ENCODE peak calls at places on chromosomes 4 and X, in nine cellular contexts. P, J, H, R, E, G, D, B and L are unnamed samples.
A peak's percentile ranks its signal among the peaks of the same experiment; 100 is the strongest.

GRCh38 chr4:152385551-152385950 is 150.3 kb downstream of the FBXW7 start:
- DNase-seq in P (peak; percentile 11), J (no peak), H (no peak), R (no peak), E (no peak), G (no peak), D (no peak), B (no peak), L (peak; percentile 41)

GRCh38 chr4:8892556-8893226 is 21.1 kb upstream of the HMX1 start:
- DNase-seq in P (no peak), J (no peak), H (no peak), R (no peak), E (no peak), G (no peak), D (no peak), B (no peak), L (no peak)

GRCh38 chrX:12912786-12913185 is 6.4 kb downstream of the TLR8 start:
- DNase-seq in P (no peak), J (no peak), H (no peak), R (no peak), E (no peak), G (no peak), D (no peak), B (no peak), L (no peak)

GRCh38 chr4:54513231-54513630 is 144.5 kb upstream of the KIT start:
- DNase-seq in P (no peak), J (no peak), H (peak; percentile 94), R (no peak), E (no peak), G (no peak), D (no peak), B (no peak), L (peak; percentile 76)

GRCh38 chrX:119482497-119483480 is 14.5 kb downstream of the SLC25A5 start:
- DNase-seq in P (no peak), J (peak; percentile 29), H (peak; percentile 68), R (peak; percentile 14), E (peak; percentile 6), G (peak; percentile 55), D (peak; percentile 72), B (peak; percentile 29), L (peak; percentile 64)

GRCh38 chrX:154368630-154369452 is 5.6 kb downstream of the FLNA start:
- DNase-seq in P (peak; percentile 51), J (peak; percentile 45), H (peak; percentile 94), R (peak; percentile 86), E (peak; percentile 40), G (peak; percentile 68), D (peak; percentile 43), B (no peak), L (peak; percentile 97)

GRCh38 chr4:150385606-150386005 is 196.3 kb upstream of the MAB21L2 start:
- DNase-seq in P (no peak), J (peak; percentile 17), H (peak; percentile 86), R (peak; percentile 91), E (no peak), G (no peak), D (no peak), B (peak; percentile 0), L (peak; percentile 83)

GRCh38 chr4:75028196-75028854 is 95.4 kb downstream of the PARM1 start:
- DNase-seq in P (no peak), J (no peak), H (no peak), R (no peak), E (no peak), G (no peak), D (no peak), B (no peak), L (no peak)

GRCh38 chr4:63901311-63901710 is 507.9 kb downstream of the TECRL start:
- DNase-seq in P (no peak), J (no peak), H (no peak), R (no peak), E (no peak), G (no peak), D (no peak), B (no peak), L (no peak)

GRCh38 chrX:78595901-78596502 is 63.1 kb downstream of the RTL3 start:
- DNase-seq in P (peak; percentile 13), J (no peak), H (peak; percentile 6), R (no peak), E (no peak), G (no peak), D (no peak), B (no peak), L (peak; percentile 3)

GRCh38 chr4:105709081-105709450 is 482 bp downstream of the GSTCD start:
- DNase-seq in P (peak; percentile 27), J (no peak), H (peak; percentile 37), R (peak; percentile 5), E (peak; percentile 41), G (peak; percentile 3), D (peak; percentile 23), B (no peak), L (peak; percentile 51)

GRCh38 chrX:66863721-66864120 is 224.8 kb upstream of the EDA2R start:
- DNase-seq in P (no peak), J (no peak), H (no peak), R (no peak), E (no peak), G (no peak), D (no peak), B (no peak), L (no peak)

GRCh38 chrX:105098201-105098600 is 122.3 kb downstream of the TEX13A start:
- DNase-seq in P (no peak), J (no peak), H (no peak), R (no peak), E (no peak), G (no peak), D (no peak), B (no peak), L (no peak)

GRCh38 chr4:173005912-173006633 is 162.5 kb upstream of the GALNT7 start:
- DNase-seq in P (no peak), J (no peak), H (no peak), R (no peak), E (no peak), G (no peak), D (no peak), B (no peak), L (no peak)

GRCh38 chr4:6011686-6012085 is 6.5 kb downstream of the C4orf50 start:
- DNase-seq in P (no peak), J (no peak), H (no peak), R (peak; percentile 42), E (no peak), G (no peak), D (no peak), B (peak; percentile 12), L (no peak)

GRCh38 chr4:77025643-77026321 is 50.0 kb downstream of the CCNI start:
- DNase-seq in P (no peak), J (no peak), H (no peak), R (no peak), E (no peak), G (no peak), D (no peak), B (no peak), L (peak; percentile 31)

GRCh38 chr4:75599647-75600046 is 30.7 kb downstream of the CDKL2 start:
- DNase-seq in P (no peak), J (no peak), H (no peak), R (no peak), E (no peak), G (no peak), D (no peak), B (no peak), L (no peak)

GRCh38 chr4:108385076-108385475 is 216.3 kb upstream of the LEF1 start:
- DNase-seq in P (no peak), J (no peak), H (no peak), R (no peak), E (no peak), G (no peak), D (no peak), B (no peak), L (no peak)